ENCODE peak calls at places on chromosomes 16 and 17, in five cellular contexts. P is spleen, X is fibroblast of pulmonary artery, L is tibial nerve, W is progenitor cell of endocrine pancreas. M is an unnamed sample.

GRCh38 chr17:63675231-63675606 is 24.7 kb downstream of the LIMD2 start:
- DNase-seq in W (no peak), L (no peak), P (no peak), X (peak), M (no peak)

GRCh38 chr16:30562021-30562420 is 3.8 kb upstream of the ZNF764 start:
- DNase-seq in X (no peak), W (no peak), P (no peak), L (no peak), M (no peak)

GRCh38 chr16:12186774-12187335 is 210.3 kb downstream of the SNX29 start:
- DNase-seq in X (no peak), P (no peak), L (no peak), W (no peak), M (no peak)

GRCh38 chr16:10984509-10984908 is 40.1 kb downstream of the CLEC16A start:
- DNase-seq in X (peak), W (no peak), L (no peak), P (no peak), M (peak)

GRCh38 chr16:46947900-46948547 is 25.4 kb downstream of the DNAJA2 start:
- DNase-seq in L (peak), P (peak), W (no peak), X (peak), M (peak)

GRCh38 chr17:65660947-65661346 is 99.5 kb upstream of the AXIN2 start:
- DNase-seq in W (no peak), L (no peak), X (peak), P (no peak), M (no peak)

GRCh38 chr17:49527927-49528651 is 33.0 kb downstream of the NGFR start:
- DNase-seq in X (no peak), W (no peak), L (no peak), P (peak), M (peak)

GRCh38 chr17:56121661-56122060 is 31.6 kb upstream of the ANKFN1 start:
- DNase-seq in W (no peak), L (no peak), P (no peak), X (no peak), M (no peak)

GRCh38 chr17:42387221-42387657 is 1.0 kb downstream of the STAT3 start:
- DNase-seq in P (no peak), W (no peak), X (peak), L (no peak), M (peak)

GRCh38 chr17:77535892-77536291 is 395.1 kb downstream of the SEC14L1 start:
- DNase-seq in X (no peak), L (no peak), P (peak), W (no peak), M (no peak)

GRCh38 chr17:527247-527646 is 174.6 kb upstream of the RPH3AL start:
- DNase-seq in L (no peak), W (no peak), X (no peak), P (no peak), M (no peak)

GRCh38 chr17:18115517-18115916 is 7.0 kb downstream of the MYO15A start:
- DNase-seq in W (no peak), X (no peak), L (no peak), P (no peak), M (no peak)

GRCh38 chr16:4115941-4116327 is 308 bp downstream of the ADCY9 start:
- DNase-seq in L (no peak), W (no peak), X (no peak), P (no peak), M (no peak)

GRCh38 chr17:73648543-73648820 is 4.2 kb upstream of the SDK2 start:
- DNase-seq in X (no peak), W (no peak), P (no peak), L (no peak), M (no peak)

GRCh38 chr17:73647767-73648542 is 3.7 kb upstream of the SDK2 start:
- DNase-seq in X (no peak), P (no peak), W (no peak), L (no peak), M (no peak)

GRCh38 chr17:73650617-73651200 is 6.5 kb upstream of the SDK2 start:
- DNase-seq in L (no peak), X (no peak), P (no peak), W (no peak), M (no peak)

GRCh38 chr17:73648974-73649373 is 4.7 kb upstream of the SDK2 start:
- DNase-seq in X (no peak), W (no peak), P (no peak), L (no peak), M (no peak)

DNA sequence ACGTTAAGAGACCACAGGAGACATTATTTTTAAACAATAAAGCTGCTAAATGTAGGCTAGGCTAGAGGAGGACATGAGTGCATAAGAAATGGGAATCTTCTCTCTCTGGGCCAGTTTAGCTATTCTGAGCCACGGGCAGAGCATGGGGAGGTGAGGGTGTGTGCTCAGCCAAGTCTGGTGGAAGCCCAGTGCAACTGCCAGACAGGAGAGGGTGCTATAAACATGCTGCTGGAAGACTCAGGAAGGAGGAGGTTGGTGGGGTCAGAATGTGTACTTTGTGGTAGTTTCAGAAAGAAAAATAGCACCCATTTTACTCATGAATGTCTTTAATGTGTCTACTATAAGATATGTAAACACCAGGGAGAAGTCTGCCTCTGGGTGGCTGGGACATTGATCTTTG is 5.9 kb upstream of the SDK2 start:
- DNase-seq in P (no peak), X (no peak), L (no peak), W (no peak), M (peak)
- TF ChIP-seq CTCF in P (peak), X (no peak), L (no peak), W (peak), M (peak)

GRCh38 chr16:89443727-89444084 is 46.7 kb downstream of the ANKRD11 start:
- DNase-seq in W (no peak), X (no peak), P (peak), L (no peak), M (no peak)

GRCh38 chr16:89444151-89444723 is 46.1 kb downstream of the ANKRD11 start:
- DNase-seq in W (no peak), P (peak), X (no peak), L (no peak), M (no peak)

GRCh38 chr16:89445166-89445565 is 45.2 kb downstream of the ANKRD11 start:
- DNase-seq in X (no peak), W (no peak), P (peak), L (no peak), M (no peak)

GRCh38 chr16:89442588-89442987 is 47.8 kb downstream of the ANKRD11 start:
- DNase-seq in L (no peak), X (no peak), P (peak), W (no peak), M (no peak)

GRCh38 chr16:89442990-89443726 is 47.2 kb downstream of the ANKRD11 start:
- DNase-seq in X (peak), L (no peak), P (peak), W (no peak), M (peak)
- TF ChIP-seq CTCF in X (no peak), L (no peak), P (no peak), W (no peak), M (no peak)

GRCh38 chr16:85481738-85482137 is 131.4 kb upstream of the GSE1 start:
- DNase-seq in X (no peak), P (no peak), W (no peak), L (no peak), M (no peak)

GRCh38 chr16:85481206-85481605 is 131.9 kb upstream of the GSE1 start:
- DNase-seq in P (no peak), L (no peak), X (no peak), W (no peak), M (no peak)

GRCh38 chr16:85477801-85478363 is 135.2 kb upstream of the GSE1 start:
- DNase-seq in L (no peak), P (no peak), W (no peak), X (no peak), M (no peak)

GRCh38 chr16:85480727-85481101 is 132.4 kb upstream of the GSE1 start:
- DNase-seq in L (no peak), X (no peak), W (no peak), P (no peak), M (no peak)

GRCh38 chr16:85479972-85480726 is 133.0 kb upstream of the GSE1 start:
- DNase-seq in X (no peak), P (peak), L (no peak), W (no peak), M (peak)
- TF ChIP-seq CTCF in X (no peak), P (no peak), L (no peak), W (peak), M (peak)

GRCh38 chr17:81911277-81911961 is at the start of gene PCYT2:
- DNase-seq in L (peak), X (peak), W (peak), P (peak), M (peak)
- TF ChIP-seq CTCF in L (peak), X (no peak), W (peak), P (peak), M (peak)

GRCh38 chr17:81959362-81960129 is 1.4 kb downstream of the NOTUM start:
- DNase-seq in X (peak), W (no peak), L (peak), P (peak), M (peak)

GRCh38 chr17:81961554-81962498 is 839 bp upstream of the NOTUM start:
- DNase-seq in W (no peak), X (no peak), L (no peak), P (no peak), M (no peak)

GRCh38 chr17:81960130-81960958 is 643 bp downstream of the NOTUM start:
- DNase-seq in L (no peak), X (no peak), W (no peak), P (no peak), M (no peak)

GRCh38 chr17:81962499-81963441 is 1.8 kb upstream of the NOTUM start:
- DNase-seq in W (no peak), X (no peak), P (no peak), L (no peak), M (no peak)

GRCh38 chr17:81961087-81961514 is at the start of gene NOTUM:
- DNase-seq in L (no peak), P (no peak), X (peak), W (no peak), M (peak)
- TF ChIP-seq CTCF in L (peak), P (no peak), X (no peak), W (peak), M (no peak)

GRCh38 chr17:4017377-4017776 is 53.1 kb upstream of the ATP2A3 start:
- DNase-seq in X (no peak), W (no peak), L (no peak), P (no peak), M (no peak)
- TF ChIP-seq CTCF in X (peak), W (peak), L (no peak), P (no peak), M (no peak)

M was measured in hepatocyte.